ENCODE peak calls at places on chromosomes 13 and 19, in ten cellular contexts. E is neuronal stem cell, N is body of pancreas, B is epithelial cell of esophagus, D is AG04450, I is cardiac muscle cell, O is ascending aorta, X is fibroblast of lung, V is endodermal cell, S is cardiac fibroblast. Z is an unnamed sample.

GRCh38 chr19:42068756-42069571 is 1.0 kb downstream of the GRIK5 start:
- DNase-seq in I (no peak), E (no peak), O (no peak), V (peak), X (no peak), S (no peak), B (no peak), D (no peak), N (no peak), Z (no peak)

GRCh38 chr13:100544866-100545683 is 43.5 kb downstream of the GGACT start:
- DNase-seq in V (peak), N (peak), X (no peak), D (no peak), S (no peak), E (no peak), B (peak), O (peak), I (no peak), Z (no peak)

GRCh38 chr13:110828705-110829104 is 86.2 kb downstream of the ANKRD10 start:
- DNase-seq in I (no peak), X (no peak), B (no peak), S (no peak), N (no peak), V (no peak), O (no peak), D (no peak), E (no peak), Z (no peak)

GRCh38 chr13:42276683-42277082 is 4.7 kb downstream of the AKAP11 start:
- DNase-seq in I (no peak), E (no peak), N (no peak), V (no peak), S (no peak), X (peak), B (no peak), O (no peak), D (no peak), Z (no peak)

GRCh38 chr13:35840991-35841604 is 290.1 kb downstream of the DCLK1 start:
- DNase-seq in B (no peak), I (no peak), N (no peak), S (peak), E (no peak), O (no peak), V (no peak), X (no peak), D (no peak), Z (no peak)

GRCh38 chr13:72983085-72983768 is 75.6 kb upstream of the KLF5 start:
- DNase-seq in B (peak), V (no peak), I (no peak), N (peak), S (peak), D (peak), X (peak), O (no peak), E (no peak), Z (peak)

GRCh38 chr13:42047561-42048322 is 706 bp upstream of the DGKH start:
- DNase-seq in O (peak), V (peak), X (peak), I (peak), E (peak), B (peak), D (no peak), N (peak), S (peak), Z (no peak)

GRCh38 chr13:25262261-25262660 is 25.0 kb downstream of the MTMR6 start:
- DNase-seq in V (no peak), O (no peak), S (no peak), D (no peak), B (no peak), N (no peak), X (no peak), I (no peak), E (no peak), Z (no peak)

GRCh38 chr19:33442706-33443105 is 69.2 kb downstream of the CEBPG start:
- DNase-seq in V (no peak), S (no peak), E (no peak), I (no peak), B (no peak), O (no peak), D (no peak), N (no peak), X (no peak), Z (no peak)

GRCh38 chr19:16579381-16579780 is 7.2 kb upstream of the SLC35E1 start:
- DNase-seq in N (no peak), E (no peak), S (no peak), D (no peak), I (no peak), X (no peak), O (no peak), B (peak), V (no peak), Z (no peak)

GRCh38 chr13:105591308-105591707 is 944.2 kb downstream of the EFNB2 start:
- DNase-seq in D (no peak), V (no peak), O (no peak), B (no peak), I (no peak), X (no peak), N (no peak), S (no peak), E (no peak), Z (no peak)

GRCh38 chr19:5358173-5358800 is 17.7 kb upstream of the PTPRS start:
- DNase-seq in B (no peak), N (no peak), X (no peak), O (no peak), V (peak), S (peak), I (peak), D (no peak), E (no peak), Z (no peak)

GRCh38 chr19:5059191-5059579 is 90.3 kb downstream of the KDM4B start:
- DNase-seq in O (no peak), X (no peak), N (no peak), E (no peak), D (no peak), B (no peak), V (no peak), S (no peak), I (no peak), Z (no peak)

GRCh38 chr13:36919206-36919832 is 719 bp downstream of the SMAD9 start:
- DNase-seq in B (no peak), N (no peak), O (peak), E (peak), D (no peak), S (peak), X (peak), I (peak), V (peak), Z (no peak)

GRCh38 chr13:107301724-107302374 is 733.9 kb upstream of the ARGLU1 start:
- DNase-seq in S (no peak), D (no peak), N (no peak), E (peak), B (no peak), I (peak), O (no peak), X (peak), V (no peak), Z (no peak)

GRCh38 chr13:52043675-52044074 is 19.2 kb downstream of the UTP14C start:
- DNase-seq in S (no peak), D (no peak), V (no peak), I (no peak), O (no peak), X (no peak), B (no peak), E (no peak), N (no peak), Z (no peak)

GRCh38 chr13:22278336-22278929 is 607.6 kb downstream of the FGF9 start:
- DNase-seq in X (peak), D (peak), O (peak), N (peak), V (peak), E (peak), B (peak), I (peak), S (no peak), Z (no peak)

GRCh38 chr19:58518261-58519086 is 1.1 kb downstream of the ZBTB45 start:
- DNase-seq in E (no peak), I (no peak), D (no peak), O (no peak), B (peak), V (no peak), N (no peak), X (no peak), S (peak), Z (no peak)

GRCh38 chr19:58474291-58474996 is 1.7 kb upstream of the ZNF446 start:
- DNase-seq in N (no peak), B (no peak), X (peak), E (no peak), O (no peak), V (no peak), D (peak), S (peak), I (no peak), Z (peak)

GRCh38 chr19:32809754-32810153 is 59.8 kb downstream of the SLC7A9 start:
- DNase-seq in I (no peak), O (no peak), V (no peak), X (no peak), N (no peak), E (no peak), D (no peak), S (no peak), B (no peak), Z (no peak)

GRCh38 chr13:19085258-19085657 is 96.4 kb downstream of the TUBA3C start:
- DNase-seq in I (no peak), O (no peak), E (no peak), B (no peak), S (no peak), N (no peak), D (no peak), V (no peak), X (no peak), Z (no peak)

GRCh38 chr19:35457173-35457572 is 9.1 kb downstream of the FFAR2 start:
- DNase-seq in X (no peak), S (no peak), E (no peak), V (no peak), D (no peak), I (no peak), O (no peak), B (no peak), N (no peak), Z (no peak)

GRCh38 chr19:42412223-42412622 is 15.0 kb downstream of the LIPE start:
- DNase-seq in S (no peak), X (no peak), I (no peak), D (no peak), N (no peak), B (no peak), E (no peak), O (no peak), V (peak), Z (no peak)

GRCh38 chr13:24502567-24503375 is 9.8 kb downstream of the PARP4 start:
- DNase-seq in E (peak), D (no peak), B (peak), I (no peak), N (no peak), X (peak), V (peak), O (no peak), S (peak), Z (peak)

GRCh38 chr19:42303101-42303464 is 659 bp upstream of the PAFAH1B3 start:
- DNase-seq in N (no peak), O (no peak), X (no peak), E (no peak), S (no peak), V (no peak), I (no peak), D (no peak), B (no peak), Z (no peak)

GRCh38 chr13:83378901-83379300 is 503.4 kb downstream of the SLITRK1 start:
- DNase-seq in O (no peak), X (no peak), S (peak), I (no peak), B (peak), D (no peak), E (no peak), V (no peak), N (no peak), Z (peak)

GRCh38 chr13:28401303-28402056 is 93.4 kb downstream of the FLT1 start:
- DNase-seq in N (no peak), V (no peak), S (peak), B (no peak), X (peak), E (no peak), D (no peak), I (no peak), O (no peak), Z (peak)

GRCh38 chr13:74062933-74063332 is 71.3 kb downstream of the KLF12 start:
- DNase-seq in N (no peak), V (no peak), B (no peak), D (no peak), X (peak), S (peak), O (peak), I (peak), E (no peak), Z (peak)

GRCh38 chr19:5804516-5805464 is at the start of gene NRTN:
- DNase-seq in E (peak), D (no peak), N (peak), S (no peak), O (no peak), I (peak), V (peak), X (no peak), B (no peak), Z (no peak)

GRCh38 chr13:38902551-38902950 is 88.1 kb downstream of the STOML3 start:
- DNase-seq in I (no peak), O (no peak), V (no peak), B (peak), E (no peak), S (no peak), X (no peak), N (no peak), D (no peak), Z (no peak)

GRCh38 chr13:22915442-22916082 is 265.2 kb upstream of the SGCG start:
- DNase-seq in S (peak), V (peak), N (no peak), B (peak), X (peak), I (peak), O (no peak), D (no peak), E (peak), Z (no peak)

GRCh38 chr13:71079638-71080037 is 787.4 kb downstream of the DACH1 start:
- DNase-seq in O (no peak), B (no peak), N (no peak), S (no peak), E (no peak), V (no peak), I (no peak), X (no peak), D (no peak), Z (no peak)

GRCh38 chr13:103168901-103169508 is 102.8 kb upstream of the SLC10A2 start:
- DNase-seq in N (no peak), E (no peak), O (no peak), B (no peak), I (no peak), S (no peak), D (no peak), V (no peak), X (no peak), Z (no peak)

GRCh38 chr13:21076265-21076653 is 14.9 kb upstream of the LATS2 start:
- DNase-seq in E (no peak), D (no peak), N (no peak), O (no peak), V (peak), S (no peak), X (peak), B (no peak), I (no peak), Z (no peak)

GRCh38 chr13:25727250-25727649 is 324.6 kb downstream of the SHISA2 start:
- DNase-seq in I (no peak), O (no peak), V (no peak), E (no peak), D (no peak), N (peak), B (no peak), X (no peak), S (no peak), Z (no peak)

DNA sequence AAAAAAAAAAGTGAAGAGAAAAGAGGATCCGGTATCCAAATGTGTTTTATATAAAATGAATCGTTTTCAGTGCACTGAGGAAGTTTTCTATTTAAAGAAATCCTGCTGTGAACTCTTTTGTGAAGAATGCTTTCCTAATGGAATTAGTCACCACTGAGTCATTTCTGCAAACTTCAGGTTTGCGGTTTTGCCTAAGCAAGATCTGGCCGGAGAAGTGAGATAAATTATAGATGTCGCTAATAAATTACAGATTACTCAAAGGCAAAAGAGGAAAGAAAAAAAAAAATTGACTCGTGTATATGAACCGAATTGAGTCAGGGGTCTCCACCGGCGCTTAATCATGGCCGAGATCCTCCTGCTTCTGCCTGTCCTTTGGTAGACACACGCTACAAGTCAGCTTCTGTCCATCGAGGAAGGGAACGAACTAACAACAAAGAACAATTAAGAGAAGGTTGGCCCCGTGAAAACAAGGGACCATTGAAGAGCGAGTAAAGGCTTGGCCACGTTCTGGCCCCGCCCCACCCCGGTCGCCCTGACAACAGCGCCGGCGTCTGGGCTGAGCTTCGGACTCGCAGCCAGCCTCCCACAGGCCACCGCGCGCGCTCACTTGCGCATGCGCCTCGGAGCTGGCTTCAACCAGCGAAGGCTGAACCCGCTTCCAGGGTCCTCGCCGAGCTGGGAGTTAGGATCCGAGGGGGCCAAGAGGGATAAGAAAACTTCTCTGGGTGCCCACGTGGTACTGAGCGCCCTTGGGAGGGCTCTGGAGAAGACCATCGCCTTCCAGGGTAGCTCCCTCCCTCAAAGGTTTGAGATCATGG is 33.0 kb upstream of the MRI1 start:
- DNase-seq in N (peak), B (peak), D (peak), O (peak), S (peak), V (peak), X (peak), E (peak), I (peak), Z (peak)
- H3K4me3 ChIP-seq in N (peak), B (peak), D (peak), O (peak), S (peak), V (peak), X (peak), E (peak), I (peak), Z (peak)

DNA sequence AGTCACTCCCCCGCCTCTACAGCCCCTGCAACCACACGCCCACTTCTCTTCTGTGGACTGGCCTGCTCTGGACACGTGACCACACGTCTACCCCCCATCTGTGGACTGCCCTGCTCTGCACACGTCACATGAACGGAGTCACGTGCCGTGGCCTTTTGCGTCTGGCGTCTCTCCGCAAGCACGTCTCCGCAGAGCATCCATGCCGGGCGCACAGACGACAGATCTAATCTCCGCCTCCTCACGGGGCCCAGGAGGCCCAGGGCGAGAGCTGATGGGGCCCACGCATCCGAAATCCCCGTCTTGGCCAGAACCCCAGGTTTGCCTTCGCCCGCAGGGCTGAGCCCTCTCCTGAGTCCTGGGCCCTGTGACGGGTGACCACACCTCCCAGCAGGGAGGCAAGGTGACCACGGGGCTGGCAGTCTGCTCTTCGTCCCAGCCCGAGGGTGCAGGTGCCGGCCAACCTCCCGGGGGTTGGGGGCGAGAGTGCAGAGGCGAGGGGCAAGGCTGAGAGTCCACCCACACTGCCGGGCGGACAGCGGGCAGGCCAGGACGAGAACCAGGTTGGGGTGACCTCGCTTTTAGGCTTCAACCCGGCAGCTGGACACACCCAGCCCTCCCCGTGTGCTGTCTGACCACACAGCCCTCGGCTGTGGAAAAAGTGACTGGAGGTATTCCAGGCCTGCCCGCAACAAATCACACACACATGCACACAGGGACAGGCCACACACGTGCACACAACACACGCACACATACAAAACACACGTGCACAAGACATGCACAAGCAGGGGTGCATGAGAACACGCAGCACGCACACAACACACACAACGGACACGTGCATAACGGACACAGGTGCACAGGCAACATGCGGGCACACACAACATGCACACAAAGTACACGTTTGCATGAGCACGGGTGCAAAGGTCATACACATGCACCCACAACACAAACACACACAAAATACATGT is 3.9 kb downstream of the SBNO2 start:
- DNase-seq in N (no peak), B (peak), D (peak), E (no peak), X (peak), S (no peak), O (no peak), V (no peak), I (no peak), Z (peak)
- H3K4me3 ChIP-seq in N (no peak), B (peak), D (peak), E (peak), X (peak), S (no peak), O (no peak), V (peak), I (no peak), Z (no peak)

DNA sequence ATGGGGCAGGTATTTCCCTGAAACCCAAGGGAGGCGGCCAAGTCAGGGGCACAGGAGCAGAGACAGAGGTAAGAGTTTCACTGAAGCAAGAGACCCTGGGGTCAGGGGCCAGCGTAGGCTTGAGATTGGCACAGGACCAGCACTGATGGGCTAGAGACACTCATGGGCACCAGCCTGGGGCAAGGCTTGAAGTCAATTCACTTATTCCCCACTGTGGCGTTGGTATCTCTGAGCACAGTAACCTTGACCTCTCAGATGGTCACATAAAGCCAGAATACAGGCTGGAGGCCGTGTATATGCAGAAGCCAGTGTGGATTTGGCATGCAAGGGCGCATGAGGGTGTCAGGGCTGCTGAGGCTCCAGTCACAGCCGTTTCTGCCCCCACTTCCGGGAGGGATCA is 173.5 kb upstream of the GPR12 start:
- DNase-seq in B (no peak), N (no peak), O (peak), E (no peak), S (no peak), X (no peak), V (peak), I (no peak), D (no peak), Z (no peak)
- H3K4me3 ChIP-seq in B (no peak), N (no peak), O (no peak), E (no peak), S (no peak), X (no peak), V (no peak), I (no peak), D (no peak), Z (no peak)

GRCh38 chr19:19460761-19461265 is 54.5 kb downstream of the TSSK6 start:
- DNase-seq in I (peak), V (peak), O (peak), B (no peak), E (no peak), N (no peak), D (no peak), X (no peak), S (peak), Z (no peak)
- H3K4me3 ChIP-seq in I (no peak), V (no peak), O (peak), B (no peak), E (no peak), N (no peak), D (no peak), X (no peak), S (no peak), Z (no peak)

GRCh38 chr13:113820813-113821651 is 42.8 kb downstream of the GAS6 start:
- DNase-seq in B (peak), N (no peak), E (no peak), X (peak), S (peak), I (no peak), O (peak), D (peak), V (no peak), Z (peak)
- H3K4me3 ChIP-seq in B (no peak), N (no peak), E (no peak), X (peak), S (peak), I (no peak), O (peak), D (peak), V (no peak), Z (no peak)

Z was measured in skeletal muscle cell.